ENCODE peak calls at places on chromosomes 13 and 19, in nine cellular contexts. W is lower leg skin; I is cardiac muscle cell; P is mesothelial cell of epicardium; G is adrenal gland; D is CD4-positive, alpha-beta T cell; L is HCT116; J is GM20000; K is tibial artery. O is an unnamed sample.

GRCh38 chr19:3176715-3177501 is 1.7 kb upstream of the S1PR4 start:
- DNase-seq in W (no peak), I (no peak), P (no peak), G (no peak), D (peak), L (peak), J (no peak), K (no peak), O (no peak)

GRCh38 chr19:13693933-13694332 is 70.4 kb upstream of the MRI1 start:
- DNase-seq in W (no peak), I (no peak), P (no peak), G (no peak), D (no peak), L (no peak), J (no peak), K (no peak), O (no peak)

GRCh38 chr13:99404005-99404755 is 97.0 kb upstream of the GPR183 start:
- DNase-seq in W (peak), I (no peak), P (no peak), G (no peak), D (no peak), L (no peak), J (no peak), K (peak), O (no peak)

GRCh38 chr19:47096721-47097120 is 16.9 kb downstream of the ZC3H4 start:
- DNase-seq in W (no peak), I (no peak), P (no peak), G (no peak), D (no peak), L (no peak), J (no peak), K (no peak), O (no peak)

GRCh38 chr13:73304442-73304841 is 245.6 kb downstream of the KLF5 start:
- DNase-seq in W (no peak), I (no peak), P (no peak), G (no peak), D (no peak), L (no peak), J (no peak), K (no peak), O (no peak)

GRCh38 chr19:52398091-52398461 is 427 bp downstream of the ZNF528 start:
- DNase-seq in W (no peak), I (peak), P (no peak), G (no peak), D (no peak), L (no peak), J (peak), K (no peak), O (no peak)

GRCh38 chr13:105971312-105971711 is 564.1 kb downstream of the EFNB2 start:
- DNase-seq in W (no peak), I (no peak), P (no peak), G (no peak), D (no peak), L (no peak), J (no peak), K (no peak), O (no peak)

GRCh38 chr19:8304841-8305621 is 3.1 kb downstream of the CD320 start:
- DNase-seq in W (peak), I (no peak), P (no peak), G (peak), D (peak), L (peak), J (no peak), K (peak), O (no peak)

GRCh38 chr19:20664917-20665781 is 3.8 kb upstream of the ZNF626 start:
- DNase-seq in W (no peak), I (peak), P (no peak), G (no peak), D (no peak), L (no peak), J (no peak), K (peak), O (peak)

GRCh38 chr13:61918841-61919240 is 503.2 kb upstream of the PCDH20 start:
- DNase-seq in W (no peak), I (no peak), P (no peak), G (no peak), D (no peak), L (no peak), J (no peak), K (no peak), O (no peak)

GRCh38 chr19:6639439-6639838 is 30.5 kb downstream of the TNFSF14 start:
- DNase-seq in W (no peak), I (no peak), P (no peak), G (no peak), D (no peak), L (no peak), J (no peak), K (no peak), O (no peak)

GRCh38 chr13:99311137-99311536 is 3.9 kb upstream of the GPR183 start:
- DNase-seq in W (no peak), I (no peak), P (no peak), G (no peak), D (no peak), L (no peak), J (no peak), K (no peak), O (no peak)

DNA sequence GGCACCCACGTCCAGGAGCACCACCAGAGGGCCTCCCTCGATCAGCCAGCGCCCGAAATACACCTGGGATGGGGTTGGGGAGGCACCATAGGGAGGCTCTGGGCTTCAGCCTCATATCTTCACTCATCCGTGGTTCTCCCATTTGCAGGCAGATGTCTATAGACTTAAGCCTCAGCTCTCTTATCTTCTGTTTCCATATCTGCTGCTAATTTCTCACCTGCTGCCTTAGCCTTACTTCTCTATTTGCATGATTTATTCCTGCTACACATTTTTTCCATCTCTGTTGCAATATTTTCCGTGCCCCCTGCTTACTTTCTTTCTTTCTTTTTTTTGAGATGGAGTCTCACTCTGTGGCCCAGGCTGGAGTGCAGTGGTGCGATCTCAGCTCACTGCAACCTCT is 5.8 kb downstream of the GYS1 start:
- DNase-seq in W (no peak), I (no peak), P (no peak), G (no peak), D (no peak), L (no peak), J (no peak), K (no peak), O (no peak)
- TF ChIP-seq CTCF in W (no peak), I (no peak), P (no peak), G (no peak), D (no peak), L (no peak), J (no peak), K (no peak), O (no peak)

GRCh38 chr19:55339225-55340143 is at the start of gene KMT5C:
- DNase-seq in W (peak), I (peak), P (peak), G (peak), D (peak), L (peak), J (peak), K (peak), O (peak)
- TF ChIP-seq CTCF in W (peak), I (peak), P (no peak), G (peak), D (peak), L (no peak), J (no peak), K (peak), O (peak)

GRCh38 chr19:39037194-39037593 is 4.8 kb upstream of the FBXO27 start:
- DNase-seq in W (no peak), I (no peak), P (no peak), G (no peak), D (no peak), L (no peak), J (no peak), K (no peak), O (no peak)

GRCh38 chr19:39030854-39031367 is 1.4 kb downstream of the FBXO27 start:
- DNase-seq in W (no peak), I (no peak), P (no peak), G (no peak), D (no peak), L (no peak), J (no peak), K (no peak), O (no peak)

GRCh38 chr19:39032164-39032918 is at the start of gene FBXO27:
- DNase-seq in W (peak), I (peak), P (no peak), G (no peak), D (peak), L (peak), J (peak), K (no peak), O (no peak)

DNA sequence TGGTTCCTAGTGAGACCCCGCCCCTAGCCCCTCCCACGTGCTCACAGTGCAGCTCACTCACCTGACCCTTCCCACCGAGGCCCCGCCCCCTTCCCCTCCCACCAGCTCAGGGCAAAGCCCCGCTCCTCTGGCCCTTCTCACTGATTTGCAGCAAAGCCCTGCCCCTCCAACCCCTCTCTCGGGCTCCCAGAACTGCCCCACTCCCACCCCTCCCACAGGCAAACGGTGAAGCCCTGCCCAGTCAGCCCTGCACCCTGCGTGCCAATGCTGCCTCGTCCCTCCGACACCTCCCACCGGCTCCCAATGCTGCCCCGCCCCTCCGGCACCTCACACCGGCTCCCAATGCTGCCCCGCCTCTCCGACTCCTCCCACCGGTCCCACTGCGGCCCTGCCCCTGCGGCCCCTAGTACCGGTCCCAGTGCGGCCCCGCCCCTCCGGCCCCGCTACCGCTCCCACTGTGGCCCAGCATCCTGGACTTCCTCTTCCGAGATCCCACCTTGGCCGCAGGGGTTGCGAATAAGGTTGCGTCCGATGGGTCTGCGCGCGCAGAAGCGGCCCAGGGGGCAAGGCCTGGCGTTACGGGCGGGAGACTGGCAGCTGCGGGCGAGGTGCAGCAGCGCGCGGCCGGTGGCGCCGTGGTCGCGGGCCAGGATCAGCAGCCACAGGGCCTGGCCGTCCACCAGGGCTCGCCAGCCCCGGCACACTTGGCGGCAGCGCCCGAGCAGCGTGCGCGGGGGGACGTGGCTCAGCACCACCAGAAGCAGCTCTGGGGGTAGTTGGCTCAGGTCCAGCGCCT is 783 bp downstream of the FBXO27 start:
- DNase-seq in W (peak), I (peak), P (peak), G (peak), D (peak), L (peak), J (peak), K (peak), O (peak)
- TF ChIP-seq CTCF in W (no peak), I (no peak), P (no peak), G (no peak), D (no peak), L (no peak), J (no peak), K (no peak), O (no peak)

GRCh38 chr19:41363753-41364545 is at the start of gene B9D2:
- DNase-seq in W (peak), I (peak), P (peak), G (peak), D (peak), L (peak), J (peak), K (peak), O (peak)
- TF ChIP-seq CTCF in W (no peak), I (no peak), P (no peak), G (no peak), D (no peak), L (no peak), J (no peak), K (no peak), O (no peak)

GRCh38 chr13:30111810-30112209 is 195.5 kb downstream of the KATNAL1 start:
- DNase-seq in W (no peak), I (no peak), P (no peak), G (no peak), D (no peak), L (no peak), J (peak), K (no peak), O (no peak)
- TF ChIP-seq CTCF in W (no peak), I (peak), P (no peak), G (no peak), D (no peak), L (no peak), J (peak), K (no peak), O (no peak)

GRCh38 chr13:64158910-64159309 is 2743.3 kb upstream of the PCDH20 start:
- DNase-seq in W (no peak), I (peak), P (no peak), G (no peak), D (no peak), L (no peak), J (no peak), K (no peak), O (no peak)

GRCh38 chr13:64154514-64154913 is 2738.9 kb upstream of the PCDH20 start:
- DNase-seq in W (no peak), I (peak), P (no peak), G (no peak), D (no peak), L (peak), J (no peak), K (no peak), O (no peak)
- TF ChIP-seq CTCF in W (no peak), I (peak), P (no peak), G (no peak), D (no peak), L (peak), J (no peak), K (no peak), O (peak)

GRCh38 chr19:48713041-48713863 is 6.3 kb downstream of the MAMSTR start:
- DNase-seq in W (no peak), I (no peak), P (no peak), G (no peak), D (no peak), L (no peak), J (peak), K (no peak), O (no peak)
- TF ChIP-seq CTCF in W (no peak), I (peak), P (peak), G (no peak), D (no peak), L (no peak), J (no peak), K (no peak), O (no peak)

DNA sequence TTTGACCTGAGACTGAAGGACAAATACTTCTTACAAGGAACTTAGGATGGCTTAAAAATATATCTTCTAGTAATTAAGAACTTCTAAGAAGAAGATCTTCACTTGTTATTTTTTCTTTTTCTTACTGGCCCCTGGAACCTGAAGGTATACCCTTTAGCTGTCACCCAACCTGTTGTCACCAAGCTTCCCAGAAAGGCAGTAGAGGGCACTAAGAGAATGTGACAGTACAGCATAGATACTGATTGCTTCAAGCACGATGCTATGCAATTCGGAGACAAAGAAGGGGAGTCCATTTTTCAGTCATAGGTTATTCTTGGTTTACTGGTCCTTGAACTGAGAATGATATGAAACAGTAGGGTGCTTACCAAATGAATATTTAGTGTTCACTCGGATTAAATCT is 208.3 kb upstream of the PCDH9 start:
- DNase-seq in W (no peak), I (no peak), P (no peak), G (no peak), D (no peak), L (no peak), J (no peak), K (no peak), O (no peak)
- TF ChIP-seq CTCF in W (no peak), I (no peak), P (no peak), G (no peak), D (no peak), L (no peak), J (no peak), K (no peak), O (peak)

DNA sequence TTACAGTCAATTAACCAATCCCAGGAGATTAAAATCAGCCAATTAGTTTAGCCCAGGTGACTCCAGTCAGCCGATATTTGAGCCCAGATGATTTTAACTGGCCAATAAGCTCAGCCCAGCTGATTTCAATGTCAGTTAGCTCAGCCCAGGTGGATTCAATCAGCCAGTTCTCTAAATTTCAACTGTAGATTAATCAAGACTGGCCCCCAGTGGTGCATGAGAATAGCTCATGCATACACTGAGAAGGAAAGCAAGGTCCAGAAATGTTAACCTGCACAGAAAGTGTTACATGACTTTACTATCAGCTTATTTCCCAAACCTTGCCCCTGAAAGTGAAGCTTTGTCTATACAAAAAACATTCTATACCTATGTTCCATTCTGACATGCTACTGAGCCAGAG is 55.4 kb upstream of the ZNF724 start:
- DNase-seq in W (no peak), I (no peak), P (no peak), G (no peak), D (no peak), L (no peak), J (no peak), K (no peak), O (no peak)
- TF ChIP-seq CTCF in W (no peak), I (no peak), P (no peak), G (no peak), D (peak), L (no peak), J (no peak), K (no peak), O (peak)

O was measured in D721Med.